ENCODE peak calls at places on chromosomes 2 and 18, in seven cellular contexts. C is HCT116, K is K562, Y is HepG2, P is H1, R is SK-N-SH, A is GM12878. B is an unnamed sample.

GRCh38 chr2:172783091-172783898 is 47.6 kb downstream of the RAPGEF4 start:
- DNase-seq in C (peak), K (no peak), Y (peak), P (no peak), R (peak), A (no peak), B (peak)

GRCh38 chr2:237631029-237631785 is 3.8 kb downstream of the LRRFIP1 start:
- DNase-seq in C (no peak), K (no peak), Y (no peak), P (no peak), R (no peak), A (no peak), B (no peak)

GRCh38 chr18:61551586-61551985 is 218.4 kb downstream of the CDH20 start:
- DNase-seq in C (peak), K (peak), Y (peak), P (peak), R (peak), A (peak), B (peak)

GRCh38 chr2:230949966-230950832 is 25.2 kb upstream of the GPR55 start:
- DNase-seq in C (no peak), K (no peak), Y (no peak), P (no peak), R (no peak), A (peak), B (no peak)

GRCh38 chr18:65737346-65737745 is 13.5 kb upstream of the CDH7 start:
- DNase-seq in C (no peak), K (no peak), Y (no peak), P (no peak), R (no peak), A (no peak), B (no peak)

GRCh38 chr2:237280235-237280634 is 133.7 kb downstream of the COL6A3 start:
- DNase-seq in C (no peak), K (no peak), Y (no peak), P (no peak), R (no peak), A (no peak), B (no peak)

GRCh38 chr2:234951386-234952269 is at the start of gene SH3BP4:
- DNase-seq in C (no peak), K (peak), Y (peak), P (no peak), R (peak), A (no peak), B (peak)

GRCh38 chr2:78979380-78980238 is 45.9 kb upstream of the REG3G start:
- DNase-seq in C (no peak), K (peak), Y (peak), P (peak), R (peak), A (no peak), B (peak)

GRCh38 chr2:227462463-227462951 is 9.4 kb upstream of the AGFG1 start:
- DNase-seq in C (no peak), K (no peak), Y (no peak), P (no peak), R (no peak), A (no peak), B (peak)

GRCh38 chr2:12770569-12770968 is 53.8 kb downstream of the TRIB2 start:
- DNase-seq in C (no peak), K (no peak), Y (no peak), P (no peak), R (no peak), A (no peak), B (no peak)

GRCh38 chr2:26710174-26710573 is 17.7 kb downstream of the KCNK3 start:
- DNase-seq in C (no peak), K (no peak), Y (no peak), P (no peak), R (no peak), A (no peak), B (no peak)

GRCh38 chr2:240300261-240300821 is 135.1 kb upstream of the GPC1 start:
- DNase-seq in C (no peak), K (no peak), Y (no peak), P (no peak), R (peak), A (no peak), B (no peak)

GRCh38 chr2:61853086-61853847 is 593 bp downstream of the FAM161A start:
- DNase-seq in C (peak), K (peak), Y (peak), P (peak), R (peak), A (no peak), B (peak)

GRCh38 chr2:43007901-43008300 is 215.5 kb upstream of the HAAO start:
- DNase-seq in C (no peak), K (no peak), Y (no peak), P (no peak), R (no peak), A (no peak), B (no peak)

GRCh38 chr2:21438949-21439348 is 315.2 kb downstream of the TDRD15 start:
- DNase-seq in C (no peak), K (peak), Y (no peak), P (no peak), R (no peak), A (no peak), B (peak)

GRCh38 chr18:24160086-24160485 is 21.2 kb downstream of the CABYR start:
- DNase-seq in C (no peak), K (no peak), Y (no peak), P (no peak), R (no peak), A (no peak), B (no peak)

GRCh38 chr2:215542690-215543089 is 106.8 kb upstream of the FN1 start:
- DNase-seq in C (no peak), K (no peak), Y (no peak), P (no peak), R (no peak), A (no peak), B (no peak)

GRCh38 chr2:54492335-54492734 is 36.2 kb downstream of the SPTBN1 start:
- DNase-seq in C (no peak), K (no peak), Y (peak), P (no peak), R (no peak), A (no peak), B (no peak)

GRCh38 chr2:60827369-60827768 is 54.0 kb upstream of the REL start:
- DNase-seq in C (no peak), K (peak), Y (no peak), P (no peak), R (no peak), A (no peak), B (no peak)

GRCh38 chr2:234676109-234676858 is 179.4 kb upstream of the ARL4C start:
- DNase-seq in C (no peak), K (no peak), Y (peak), P (no peak), R (no peak), A (no peak), B (no peak)

GRCh38 chr2:15736396-15737180 is 144.9 kb downstream of the DDX1 start:
- DNase-seq in C (no peak), K (no peak), Y (no peak), P (no peak), R (no peak), A (no peak), B (no peak)

GRCh38 chr2:21642647-21643046 is 518.9 kb downstream of the TDRD15 start:
- DNase-seq in C (no peak), K (peak), Y (no peak), P (no peak), R (no peak), A (no peak), B (no peak)

GRCh38 chr2:18885457-18885856 is 296.1 kb upstream of the NT5C1B start:
- DNase-seq in C (no peak), K (no peak), Y (no peak), P (no peak), R (no peak), A (no peak), B (no peak)

GRCh38 chr18:49920731-49921130 is 107.4 kb upstream of the ACAA2 start:
- DNase-seq in C (no peak), K (no peak), Y (no peak), P (no peak), R (peak), A (no peak), B (no peak)

GRCh38 chr2:65175894-65176527 is 46.1 kb upstream of the RAB1A start:
- DNase-seq in C (no peak), K (no peak), Y (no peak), P (no peak), R (no peak), A (no peak), B (no peak)

GRCh38 chr2:51880153-51880552 is 848.2 kb upstream of the NRXN1 start:
- DNase-seq in C (no peak), K (no peak), Y (no peak), P (no peak), R (no peak), A (no peak), B (no peak)

GRCh38 chr2:130798472-130799221 is 38.1 kb upstream of the ARHGEF4 start:
- DNase-seq in C (no peak), K (no peak), Y (no peak), P (no peak), R (peak), A (no peak), B (no peak)

GRCh38 chr2:66387374-66387773 is 47.6 kb upstream of the MEIS1 start:
- DNase-seq in C (no peak), K (no peak), Y (no peak), P (no peak), R (no peak), A (no peak), B (no peak)

GRCh38 chr2:21005111-21005699 is 38.7 kb downstream of the APOB start:
- DNase-seq in C (no peak), K (no peak), Y (no peak), P (no peak), R (no peak), A (no peak), B (no peak)

GRCh38 chr2:210215120-210215519 is 10.1 kb downstream of the ACADL start:
- DNase-seq in C (no peak), K (no peak), Y (no peak), P (no peak), R (no peak), A (no peak), B (no peak)

GRCh38 chr2:223868005-223868404 is 30.6 kb upstream of the AP1S3 start:
- DNase-seq in C (no peak), K (no peak), Y (no peak), P (no peak), R (no peak), A (no peak), B (no peak)

GRCh38 chr2:5777089-5777488 is 84.9 kb downstream of the SOX11 start:
- DNase-seq in C (no peak), K (no peak), Y (no peak), P (no peak), R (no peak), A (no peak), B (peak)

GRCh38 chr18:23593720-23594119 is 7.4 kb upstream of the NPC1 start:
- DNase-seq in C (no peak), K (no peak), Y (no peak), P (no peak), R (no peak), A (no peak), B (no peak)

GRCh38 chr2:11416191-11416590 is 49.8 kb downstream of the E2F6 start:
- DNase-seq in C (no peak), K (no peak), Y (no peak), P (no peak), R (no peak), A (no peak), B (no peak)

GRCh38 chr18:10194592-10194991 is 259.8 kb upstream of the APCDD1 start:
- DNase-seq in C (no peak), K (no peak), Y (no peak), P (no peak), R (no peak), A (no peak), B (no peak)

GRCh38 chr2:654896-655295 is 22.3 kb downstream of the TMEM18 start:
- DNase-seq in C (no peak), K (no peak), Y (no peak), P (no peak), R (no peak), A (no peak), B (no peak)

GRCh38 chr2:43542285-43542933 is 53.4 kb downstream of the THADA start:
- DNase-seq in C (peak), K (peak), Y (peak), P (no peak), R (peak), A (no peak), B (peak)

GRCh38 chr2:72132981-72133720 is 14.5 kb downstream of the CYP26B1 start:
- DNase-seq in C (no peak), K (no peak), Y (no peak), P (no peak), R (peak), A (no peak), B (no peak)

GRCh38 chr18:56246912-56247311 is 391.5 kb downstream of the TXNL1 start:
- DNase-seq in C (no peak), K (no peak), Y (no peak), P (no peak), R (no peak), A (no peak), B (no peak)

GRCh38 chr18:56245856-56246575 is 392.4 kb downstream of the TXNL1 start:
- DNase-seq in C (no peak), K (no peak), Y (no peak), P (no peak), R (peak), A (no peak), B (peak)

GRCh38 chr18:56252456-56252855 is 385.9 kb downstream of the TXNL1 start:
- DNase-seq in C (no peak), K (no peak), Y (no peak), P (no peak), R (no peak), A (no peak), B (no peak)

DNA sequence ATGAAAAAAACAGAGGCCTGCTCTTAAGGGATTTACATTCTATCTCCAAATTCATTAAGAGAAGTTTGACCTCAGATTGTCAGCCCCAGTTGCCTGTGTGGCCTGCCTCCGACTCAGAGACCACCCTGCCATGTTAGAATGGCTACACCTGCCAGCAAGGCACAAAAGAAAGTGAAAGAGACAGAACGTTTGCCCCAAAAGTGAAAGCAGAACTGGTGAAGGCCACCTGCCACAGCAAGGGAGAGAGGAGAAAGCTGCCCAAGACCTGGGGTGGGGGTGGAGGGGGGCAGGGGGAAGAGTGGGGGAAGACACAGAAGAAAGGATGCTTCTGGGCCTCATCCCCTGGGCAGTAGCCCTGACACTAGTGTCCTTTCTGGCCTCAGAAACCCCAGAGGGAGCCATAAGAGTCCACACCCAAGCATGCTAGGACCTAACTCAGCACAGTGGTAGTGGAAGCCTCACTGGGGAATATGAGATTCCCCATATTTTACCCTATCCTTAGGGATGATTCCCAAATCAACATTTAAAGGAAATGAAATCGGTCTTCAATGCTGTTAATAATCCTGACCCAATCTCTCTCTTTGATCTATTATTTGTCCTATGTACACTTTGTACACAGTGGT is 389.7 kb downstream of the TXNL1 start:
- DNase-seq in C (no peak), K (no peak), Y (no peak), P (no peak), R (no peak), A (peak), B (no peak)
- TF ChIP-seq JUND in C (no peak), K (no peak), Y (no peak), P (no peak), R (no peak), A (no peak), B (no peak)

DNA sequence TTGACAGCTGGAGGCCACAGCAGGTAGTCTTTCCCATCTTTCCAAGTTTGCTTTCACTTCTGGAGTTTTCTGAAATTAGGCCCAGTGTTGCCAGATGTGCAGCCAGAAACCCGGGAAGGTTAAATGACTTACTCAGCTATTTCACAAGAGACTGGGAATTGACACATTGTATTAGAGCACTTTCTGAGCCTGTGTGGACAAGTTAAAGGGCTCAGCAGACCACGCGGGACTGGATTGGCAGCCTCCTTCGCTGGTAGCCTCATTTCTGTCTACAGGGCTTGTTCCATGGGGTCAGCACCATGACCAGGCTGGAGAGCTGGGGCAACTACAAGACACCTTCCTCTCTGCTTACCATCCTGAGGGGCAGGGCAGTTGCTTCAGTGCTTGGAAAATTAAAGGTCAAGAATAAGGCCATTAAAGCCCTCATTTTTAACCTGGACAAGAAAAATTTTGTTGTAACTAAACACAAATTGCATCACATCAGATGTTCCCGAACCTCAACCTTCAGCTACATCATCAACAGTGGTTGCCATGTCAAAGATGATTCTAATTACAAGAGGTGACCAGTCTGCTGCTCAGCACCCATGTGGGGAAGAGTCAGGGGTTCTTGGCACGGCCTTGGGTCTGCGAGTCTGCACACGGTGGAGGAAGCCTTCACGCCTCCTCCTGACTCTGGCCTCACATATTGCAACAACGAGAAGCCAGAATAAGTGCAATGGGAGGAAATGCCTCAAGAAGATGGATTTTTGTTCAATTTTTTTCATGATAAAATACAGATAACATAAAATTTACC is 279.5 kb upstream of the RAB6C start:
- DNase-seq in C (no peak), K (no peak), Y (no peak), P (no peak), R (no peak), A (no peak), B (no peak)
- TF ChIP-seq JUND in C (no peak), K (no peak), Y (no peak), P (no peak), R (no peak), A (no peak), B (no peak)

GRCh38 chr18:26482567-26482966 is 65.8 kb downstream of the KCTD1 start:
- DNase-seq in C (no peak), K (no peak), Y (no peak), P (peak), R (no peak), A (no peak), B (no peak)
- TF ChIP-seq JUND in C (peak), K (no peak), Y (no peak), P (peak), R (no peak), A (no peak), B (no peak)

DNA sequence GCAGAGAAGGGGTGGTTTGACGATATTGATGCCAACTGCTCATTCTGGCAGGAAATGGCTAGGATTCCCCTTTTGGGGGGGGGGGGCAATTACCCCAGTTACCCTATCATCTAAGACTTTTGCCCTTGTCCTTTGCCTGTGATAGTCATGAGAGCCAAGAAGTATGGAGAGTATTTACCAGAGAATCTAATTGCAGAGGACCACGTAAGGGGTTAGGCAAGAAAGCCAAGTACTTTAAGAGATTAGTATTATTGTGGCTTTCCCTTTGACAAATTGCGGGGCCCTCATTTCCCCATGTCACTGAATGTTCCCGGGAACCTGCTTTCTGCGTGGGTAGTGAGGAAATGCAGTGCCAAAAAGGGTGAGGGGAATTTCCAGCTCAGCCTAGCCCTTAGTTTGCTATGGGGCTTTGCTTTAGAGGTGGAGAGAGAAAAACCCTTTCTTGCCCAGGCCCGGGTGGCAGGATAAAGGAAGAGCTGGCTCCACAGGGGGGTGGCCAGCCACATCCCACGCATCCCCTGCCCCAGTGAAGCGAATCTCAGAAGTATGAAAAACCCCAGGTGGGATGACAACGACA is 1.5 kb downstream of the AQP4 start:
- DNase-seq in C (no peak), K (no peak), Y (no peak), P (no peak), R (no peak), A (no peak), B (no peak)
- TF ChIP-seq JUND in C (no peak), K (no peak), Y (no peak), P (no peak), R (no peak), A (no peak), B (no peak)

GRCh38 chr2:239193925-239194687 is 206.7 kb downstream of the HDAC4 start:
- DNase-seq in C (no peak), K (no peak), Y (no peak), P (no peak), R (no peak), A (no peak), B (peak)
- TF ChIP-seq JUND in C (no peak), K (no peak), Y (no peak), P (no peak), R (no peak), A (no peak), B (no peak)

GRCh38 chr2:171595456-171595855 is 73.2 kb downstream of the CYBRD1 start:
- DNase-seq in C (no peak), K (no peak), Y (no peak), P (no peak), R (no peak), A (no peak), B (no peak)

GRCh38 chr2:171602352-171602751 is 80.1 kb downstream of the CYBRD1 start:
- DNase-seq in C (no peak), K (no peak), Y (no peak), P (no peak), R (no peak), A (no peak), B (no peak)

GRCh38 chr2:171600126-171600525 is 77.9 kb downstream of the CYBRD1 start:
- DNase-seq in C (no peak), K (no peak), Y (no peak), P (no peak), R (no peak), A (no peak), B (no peak)

GRCh38 chr2:171595896-171596295 is 73.6 kb downstream of the CYBRD1 start:
- DNase-seq in C (no peak), K (no peak), Y (no peak), P (no peak), R (no peak), A (no peak), B (no peak)

DNA sequence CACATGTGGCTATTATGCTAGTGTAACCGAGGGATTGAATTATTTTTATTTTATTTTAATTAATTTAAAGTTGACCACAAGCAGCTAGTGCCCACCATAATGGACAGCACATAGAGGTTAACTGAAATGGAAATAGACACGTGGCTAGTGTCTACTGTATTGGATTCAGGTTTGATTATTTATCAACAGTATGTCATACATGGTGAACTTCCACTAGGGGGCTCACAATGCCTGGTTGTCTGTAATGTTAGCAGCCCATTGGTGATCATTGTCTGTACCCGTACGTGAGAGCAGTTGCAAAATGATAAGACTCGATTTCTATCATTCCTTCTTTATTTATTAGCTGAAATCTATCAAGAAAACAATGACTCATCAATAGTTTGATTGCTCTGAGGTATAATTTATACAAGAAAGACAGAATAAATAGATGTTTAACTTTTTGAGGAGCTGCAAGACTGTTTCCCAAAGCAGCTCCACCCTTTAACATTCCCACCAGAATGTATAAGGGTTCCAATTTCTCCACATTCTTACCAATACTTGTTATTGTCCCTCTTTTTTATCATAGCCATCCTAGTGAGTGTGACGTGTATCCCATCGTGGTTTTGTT is 76.5 kb downstream of the CYBRD1 start:
- DNase-seq in C (peak), K (peak), Y (peak), P (no peak), R (peak), A (peak), B (peak)
- TF ChIP-seq JUND in C (no peak), K (peak), Y (no peak), P (no peak), R (no peak), A (no peak), B (no peak)

B was measured in T47D.